ENCODE peak calls at places on chromosome 19, in five cellular contexts. X is tibial nerve, S is mucosa of descending colon, I is adrenal gland, R is transverse colon. H is an unnamed sample.

GRCh38 chr19:12527034-12527836 is 24.0 kb downstream of the ZNF564 start:
- DNase-seq in X (no peak), S (no peak), I (no peak), R (no peak), H (peak)

GRCh38 chr19:55488986-55489710 is 912 bp downstream of the SSC5D start:
- DNase-seq in X (no peak), S (no peak), I (no peak), R (no peak), H (peak)

GRCh38 chr19:54390942-54391577 is 24.2 kb upstream of the TTYH1 start:
- DNase-seq in X (no peak), S (peak), I (peak), R (peak), H (peak)

GRCh38 chr19:13012690-13013608 is 17.7 kb downstream of the NFIX start:
- DNase-seq in X (peak), S (peak), I (peak), R (peak), H (peak)

GRCh38 chr19:12580180-12580694 is 29.0 kb upstream of the ZNF564 start:
- DNase-seq in X (no peak), S (no peak), I (no peak), R (no peak), H (no peak)

GRCh38 chr19:49746206-49746958 is 16.7 kb downstream of the TSKS start:
- DNase-seq in X (no peak), S (no peak), I (peak), R (peak), H (no peak)

GRCh38 chr19:7145494-7145893 is 76.0 kb downstream of the ZNF557 start:
- DNase-seq in X (no peak), S (peak), I (no peak), R (peak), H (no peak)

GRCh38 chr19:44878119-44878865 is 12.8 kb upstream of the TOMM40 start:
- DNase-seq in X (no peak), S (no peak), I (no peak), R (no peak), H (no peak)

GRCh38 chr19:41998246-41999020 is 4.4 kb upstream of the ATP1A3 start:
- DNase-seq in X (no peak), S (peak), I (no peak), R (peak), H (peak)

GRCh38 chr19:49811328-49811727 is 1.8 kb downstream of the FUZ start:
- DNase-seq in X (no peak), S (no peak), I (no peak), R (no peak), H (no peak)

GRCh38 chr19:19816679-19817078 is 4.9 kb downstream of the ZNF506 start:
- DNase-seq in X (no peak), S (no peak), I (no peak), R (no peak), H (no peak)

GRCh38 chr19:42420055-42420544 is 7.1 kb downstream of the LIPE start:
- DNase-seq in X (no peak), S (peak), I (peak), R (peak), H (peak)

GRCh38 chr19:15871570-15871969 is 26.3 kb downstream of the CYP4F2 start:
- DNase-seq in X (no peak), S (peak), I (no peak), R (peak), H (no peak)

GRCh38 chr19:54456423-54457373 is 6.9 kb downstream of the LENG9 start:
- DNase-seq in X (no peak), S (no peak), I (no peak), R (no peak), H (no peak)

GRCh38 chr19:33685541-33685940 is 63.8 kb downstream of the CHST8 start:
- DNase-seq in X (no peak), S (no peak), I (no peak), R (no peak), H (no peak)

GRCh38 chr19:44212250-44212864 is at the start of gene ZNF227:
- DNase-seq in X (peak), S (peak), I (peak), R (peak), H (peak)

GRCh38 chr19:46408611-46409039 is 4.7 kb downstream of the CCDC8 start:
- DNase-seq in X (no peak), S (peak), I (peak), R (peak), H (peak)

GRCh38 chr19:12985049-12985776 is 10.1 kb upstream of the NFIX start:
- DNase-seq in X (peak), S (peak), I (peak), R (peak), H (peak)

GRCh38 chr19:36719687-36720556 is 32.5 kb downstream of the ZNF567 start:
- DNase-seq in X (no peak), S (no peak), I (no peak), R (no peak), H (peak)

GRCh38 chr19:38649305-38650179 is 2.1 kb downstream of the ACTN4 start:
- DNase-seq in X (no peak), S (peak), I (peak), R (peak), H (peak)

GRCh38 chr19:7224205-7224833 is 69.9 kb downstream of the INSR start:
- DNase-seq in X (peak), S (peak), I (peak), R (peak), H (peak)

GRCh38 chr19:46762245-46762890 is 16.1 kb upstream of the STRN4 start:
- DNase-seq in X (no peak), S (no peak), I (no peak), R (no peak), H (no peak)

GRCh38 chr19:15671891-15672579 is 852 bp upstream of the CYP4F12 start:
- DNase-seq in X (no peak), S (no peak), I (no peak), R (no peak), H (no peak)

GRCh38 chr19:47379398-47379938 is 30.4 kb downstream of the DHX34 start:
- DNase-seq in X (no peak), S (no peak), I (no peak), R (no peak), H (no peak)

GRCh38 chr19:12899891-12900518 is 9.0 kb downstream of the GCDH start:
- DNase-seq in X (no peak), S (no peak), I (no peak), R (peak), H (no peak)

GRCh38 chr19:42515241-42515832 is 12.9 kb downstream of the CEACAM1 start:
- DNase-seq in X (no peak), S (no peak), I (no peak), R (no peak), H (no peak)

GRCh38 chr19:44476559-44477408 is 23.5 kb downstream of the ZNF180 start:
- DNase-seq in X (no peak), S (no peak), I (no peak), R (no peak), H (peak)

GRCh38 chr19:44002212-44002565 is 568 bp upstream of the ZNF230 start:
- DNase-seq in X (no peak), S (no peak), I (no peak), R (no peak), H (peak)

GRCh38 chr19:28169168-28169862 is 1043.6 kb downstream of the UQCRFS1 start:
- DNase-seq in X (no peak), S (no peak), I (no peak), R (no peak), H (no peak)

GRCh38 chr19:45311640-45312039 is 11.0 kb downstream of the CKM start:
- DNase-seq in X (no peak), S (no peak), I (no peak), R (no peak), H (no peak)

GRCh38 chr19:33684550-33685303 is 63.0 kb downstream of the CHST8 start:
- DNase-seq in X (no peak), S (no peak), I (peak), R (no peak), H (no peak)

GRCh38 chr19:47013041-47013517 is 6.6 kb upstream of the NPAS1 start:
- DNase-seq in X (peak), S (peak), I (peak), R (peak), H (peak)

GRCh38 chr19:21317821-21318220 is 11.4 kb downstream of the ZNF708 start:
- DNase-seq in X (no peak), S (no peak), I (no peak), R (no peak), H (no peak)

DNA sequence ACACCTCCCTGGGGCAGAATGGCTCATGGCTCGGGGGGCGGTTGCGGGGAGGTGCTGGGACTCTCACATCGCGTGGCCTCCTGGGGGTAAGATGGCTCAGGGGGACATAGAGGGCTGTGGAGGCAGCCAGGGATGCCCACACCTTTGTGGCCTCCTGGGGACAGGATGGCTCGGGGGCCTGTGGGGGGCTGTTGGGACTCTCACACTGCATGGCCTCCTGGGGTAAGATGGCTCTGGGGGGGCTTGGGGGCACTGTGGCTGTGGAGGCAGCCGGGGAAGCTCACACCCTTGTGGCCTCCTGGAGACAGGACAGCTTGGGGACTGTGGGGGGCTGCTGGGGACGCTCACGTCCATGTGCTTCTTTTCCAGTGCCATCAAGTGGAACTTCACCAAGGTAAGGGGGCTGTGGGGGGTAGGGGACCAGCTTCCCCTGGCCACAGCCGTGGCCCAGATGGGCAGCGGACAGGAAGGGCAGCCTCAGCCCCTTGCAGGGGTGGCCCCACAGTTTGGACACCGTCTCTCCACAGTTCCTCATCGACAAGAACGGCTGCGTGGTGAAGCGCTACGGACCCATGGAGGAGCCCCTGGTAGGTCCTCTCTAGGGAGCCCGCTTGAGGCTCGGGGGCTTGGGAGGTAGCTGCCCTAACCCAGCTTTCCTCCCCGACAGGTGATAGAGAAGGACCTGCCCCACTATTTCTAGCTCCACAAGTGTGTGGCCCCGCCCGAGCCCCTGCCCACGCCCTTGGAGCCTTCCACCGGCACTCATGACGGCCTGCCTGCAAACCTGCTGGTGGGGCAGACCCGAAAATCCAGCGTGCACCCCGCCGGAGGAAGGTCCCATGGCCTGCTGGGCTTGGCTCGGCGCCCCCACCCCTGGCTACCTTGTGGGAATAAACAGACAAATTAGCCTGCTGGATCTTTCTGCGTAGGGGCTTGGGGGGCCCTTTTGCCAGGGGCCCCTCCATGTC is 2.4 kb downstream of the GPX4 start:
- DNase-seq in X (no peak), S (no peak), I (no peak), R (no peak), H (no peak)
- H3K4me3 ChIP-seq in X (no peak), S (no peak), I (no peak), R (no peak), H (peak)

DNA sequence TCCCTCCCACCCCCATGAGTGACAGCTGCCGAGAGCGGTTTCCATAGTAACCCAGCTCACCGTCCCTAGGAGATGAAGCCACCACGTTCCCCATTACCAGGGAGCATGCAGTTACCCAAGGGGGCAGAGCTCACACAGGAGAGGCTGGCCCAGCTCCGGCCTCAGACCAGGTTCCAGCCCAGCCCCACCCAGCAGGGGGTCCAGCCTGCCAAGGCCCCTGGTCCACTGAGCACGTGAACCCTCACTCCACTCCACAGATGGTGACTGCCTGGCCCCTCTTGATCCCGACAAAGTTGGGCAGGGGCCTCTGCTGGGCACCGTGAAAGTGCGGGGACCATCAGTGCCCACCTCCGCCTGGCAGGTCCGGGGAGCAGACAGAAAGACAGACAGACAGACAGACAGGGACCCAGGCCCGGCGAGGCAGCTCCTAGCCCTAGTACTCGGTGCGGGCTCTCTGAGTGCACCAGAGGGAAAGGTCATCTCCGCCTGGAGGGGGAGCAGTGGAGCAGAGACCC is 50.7 kb downstream of the CELF5 start:
- DNase-seq in X (no peak), S (no peak), I (no peak), R (no peak), H (no peak)
- TF ChIP-seq CTCF in X (no peak), S (no peak), I (no peak), R (no peak), H (peak)

GRCh38 chr19:17244618-17245534 is 843 bp downstream of the NR2F6 start:
- DNase-seq in X (no peak), S (no peak), I (no peak), R (peak), H (no peak)

GRCh38 chr19:17242431-17243208 is 3.1 kb downstream of the NR2F6 start:
- DNase-seq in X (no peak), S (no peak), I (no peak), R (no peak), H (no peak)

GRCh38 chr19:17243340-17243853 is 2.3 kb downstream of the NR2F6 start:
- DNase-seq in X (no peak), S (peak), I (no peak), R (peak), H (no peak)

GRCh38 chr19:17245535-17245984 is at the start of gene NR2F6:
- DNase-seq in X (no peak), S (no peak), I (no peak), R (no peak), H (no peak)

GRCh38 chr19:17243854-17244617 is 1.7 kb downstream of the NR2F6 start:
- DNase-seq in X (peak), S (peak), I (peak), R (peak), H (peak)
- H3K4me3 ChIP-seq in X (peak), S (peak), I (peak), R (peak), H (peak)

GRCh38 chr19:51107406-51108065 is 673 bp downstream of the CTU1 start:
- DNase-seq in X (no peak), S (no peak), I (no peak), R (no peak), H (peak)
- TF ChIP-seq CTCF in X (no peak), S (no peak), I (no peak), R (no peak), H (no peak)

DNA sequence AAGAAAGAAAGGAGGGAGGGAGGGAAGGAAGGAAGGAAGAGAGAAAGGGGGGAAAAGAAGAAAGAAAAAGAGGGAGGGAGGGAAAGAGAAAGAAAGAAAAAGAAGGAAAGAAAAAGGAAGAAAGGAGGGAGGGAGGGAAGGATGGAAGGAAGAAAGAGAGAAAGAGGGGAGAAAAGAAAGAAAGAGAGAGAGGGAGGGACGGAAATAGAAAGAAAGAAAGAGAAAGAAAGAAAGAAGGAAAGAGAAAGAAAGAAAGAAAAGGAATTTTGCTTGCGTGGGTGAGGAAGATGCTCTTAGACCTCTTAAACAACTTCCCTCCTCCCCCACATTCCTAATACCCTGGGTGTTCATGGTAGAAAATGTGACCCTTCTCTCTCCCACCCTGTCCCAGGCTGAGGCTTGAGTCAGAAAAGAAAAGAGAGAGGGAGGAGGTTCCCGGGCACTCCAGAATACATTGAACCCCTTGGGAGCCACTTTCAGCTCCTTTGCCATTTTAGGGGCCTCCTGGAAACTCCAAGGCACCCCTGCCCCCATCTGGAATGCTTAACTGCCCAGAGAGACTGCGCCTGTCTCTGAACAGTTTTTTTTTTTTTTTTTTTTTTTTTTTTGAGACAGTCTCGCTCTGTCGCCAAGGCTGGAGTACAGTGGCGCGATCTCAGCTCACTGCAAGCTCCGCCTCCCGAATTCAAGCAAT is 9.2 kb upstream of the KANK3 start:
- DNase-seq in X (no peak), S (no peak), I (no peak), R (no peak), H (peak)
- H3K4me3 ChIP-seq in X (peak), S (no peak), I (no peak), R (no peak), H (peak)

GRCh38 chr19:5305163-5305562 is 35.4 kb downstream of the PTPRS start:
- DNase-seq in X (no peak), S (no peak), I (no peak), R (no peak), H (no peak)

GRCh38 chr19:5307655-5308054 is 33.0 kb downstream of the PTPRS start:
- DNase-seq in X (no peak), S (no peak), I (no peak), R (no peak), H (no peak)

GRCh38 chr19:5304486-5304885 is 36.1 kb downstream of the PTPRS start:
- DNase-seq in X (no peak), S (no peak), I (no peak), R (no peak), H (no peak)

GRCh38 chr19:5308471-5309437 is 31.9 kb downstream of the PTPRS start:
- DNase-seq in X (peak), S (peak), I (no peak), R (peak), H (peak)

GRCh38 chr19:5306531-5306930 is 34.1 kb downstream of the PTPRS start:
- DNase-seq in X (no peak), S (no peak), I (no peak), R (no peak), H (no peak)
- TF ChIP-seq CTCF in X (no peak), S (no peak), I (no peak), R (no peak), H (no peak)

DNA sequence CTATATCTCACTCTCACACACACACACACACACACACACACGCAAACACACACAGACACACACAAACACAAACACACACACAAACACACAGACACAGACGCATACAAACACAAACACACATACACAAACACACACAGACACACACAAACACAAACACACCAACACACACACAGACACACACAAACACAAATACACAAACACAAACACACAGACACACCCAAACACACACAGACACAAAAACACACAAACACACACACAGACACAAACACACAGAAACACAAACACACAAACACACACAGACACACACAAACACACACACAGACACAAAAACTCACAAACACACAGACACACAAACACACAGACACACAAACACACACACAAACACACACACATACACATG is 329.0 kb downstream of the ZNF536 start:
- DNase-seq in X (no peak), S (no peak), I (no peak), R (no peak), H (no peak)
- H3K4me3 ChIP-seq in X (no peak), S (no peak), I (no peak), R (no peak), H (no peak)

GRCh38 chr19:35590875-35591274 is 4.9 kb downstream of the PMIS2 start:
- DNase-seq in X (no peak), S (no peak), I (no peak), R (no peak), H (no peak)

GRCh38 chr19:35587326-35587725 is 1.4 kb downstream of the PMIS2 start:
- DNase-seq in X (no peak), S (no peak), I (no peak), R (no peak), H (peak)

GRCh38 chr19:35582760-35583159 is 3.2 kb upstream of the PMIS2 start:
- DNase-seq in X (no peak), S (no peak), I (no peak), R (no peak), H (no peak)

DNA sequence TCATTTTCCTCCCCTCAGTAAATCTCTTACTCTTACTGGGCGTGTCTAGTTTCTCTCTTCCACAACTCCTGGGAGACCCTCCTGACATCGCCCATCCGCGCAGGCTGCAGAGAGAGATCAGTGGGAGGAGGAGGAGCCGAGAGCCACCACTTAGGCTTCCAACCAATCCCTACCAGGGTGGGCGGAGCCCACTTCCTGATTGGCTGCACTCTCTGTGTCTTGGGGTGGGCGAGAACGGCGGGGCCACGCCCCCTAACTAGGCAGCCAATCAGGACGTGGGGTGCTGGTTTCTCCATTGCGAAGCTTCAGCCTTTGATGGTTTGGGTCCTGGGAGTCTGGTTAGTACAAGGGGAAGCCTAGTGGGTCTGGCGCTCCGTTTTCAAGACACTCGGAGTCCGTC is at the start of gene PMIS2:
- DNase-seq in X (no peak), S (no peak), I (peak), R (no peak), H (no peak)
- TF ChIP-seq CTCF in X (no peak), S (no peak), I (no peak), R (no peak), H (no peak)

GRCh38 chr19:18009412-18010066 is 1.6 kb downstream of the ARRDC2 start:
- DNase-seq in X (no peak), S (no peak), I (no peak), R (no peak), H (no peak)

GRCh38 chr19:18010149-18010548 is 2.2 kb downstream of the ARRDC2 start:
- DNase-seq in X (no peak), S (no peak), I (no peak), R (no peak), H (no peak)

GRCh38 chr19:18007605-18007938 is 398 bp upstream of the ARRDC2 start:
- DNase-seq in X (no peak), S (no peak), I (no peak), R (no peak), H (no peak)

GRCh38 chr19:18007939-18008673 is at the start of gene ARRDC2:
- DNase-seq in X (peak), S (peak), I (peak), R (peak), H (peak)

GRCh38 chr19:18008814-18009213 is 844 bp downstream of the ARRDC2 start:
- DNase-seq in X (no peak), S (no peak), I (no peak), R (no peak), H (no peak)
- H3K4me3 ChIP-seq in X (peak), S (no peak), I (peak), R (peak), H (no peak)